ENCODE peak calls at places on chromosomes 11 and 22, in eight cellular contexts. I is neural progenitor cell, O is esophagus squamous epithelium, A is heart left ventricle, T is astrocyte of the spinal cord, F is AG04450, L is HFF-Myc, V is body of pancreas. K is an unnamed sample.

GRCh38 chr22:25508761-25509321 is 55.6 kb upstream of the GRK3 start:
- DNase-seq in V (no peak), O (no peak), I (no peak), F (no peak), L (no peak), A (no peak), T (no peak), K (no peak)

GRCh38 chr11:102664001-102664752 is 39.0 kb upstream of the MMP20 start:
- DNase-seq in T (no peak), V (no peak), F (no peak), O (no peak), L (no peak), I (peak), A (no peak), K (peak)

GRCh38 chr11:20729597-20730095 is 60.3 kb downstream of the NELL1 start:
- DNase-seq in F (no peak), T (no peak), V (peak), A (no peak), I (no peak), L (no peak), O (no peak), K (no peak)

GRCh38 chr11:27392715-27393114 is 29.7 kb upstream of the CCDC34 start:
- DNase-seq in T (peak), V (no peak), A (no peak), L (no peak), O (no peak), I (peak), F (peak), K (no peak)

GRCh38 chr11:20368441-20368840 is 4.9 kb downstream of the HTATIP2 start:
- DNase-seq in F (no peak), V (no peak), T (no peak), O (no peak), I (no peak), A (no peak), L (no peak), K (no peak)

GRCh38 chr11:76823481-76824028 is 37.2 kb upstream of the ACER3 start:
- DNase-seq in I (no peak), F (no peak), T (peak), O (no peak), V (peak), L (peak), A (no peak), K (peak)

GRCh38 chr11:111361874-111362273 is 17.2 kb downstream of the POU2AF1 start:
- DNase-seq in L (no peak), T (no peak), A (no peak), F (no peak), I (no peak), O (no peak), V (peak), K (no peak)

GRCh38 chr11:75509201-75509600 is 16.5 kb downstream of the GDPD5 start:
- DNase-seq in A (no peak), L (no peak), V (no peak), T (no peak), O (no peak), I (no peak), F (no peak), K (no peak)

GRCh38 chr11:126460417-126461095 is 105.1 kb downstream of the ST3GAL4 start:
- DNase-seq in V (peak), O (no peak), F (no peak), A (no peak), T (no peak), L (no peak), I (no peak), K (no peak)
- TF ChIP-seq CTCF in V (no peak), O (no peak), F (no peak), A (no peak), T (no peak), L (no peak), I (no peak), K (no peak)

GRCh38 chr22:22884010-22884887 is 3.4 kb upstream of the IGLL5 start:
- DNase-seq in I (peak), V (peak), T (peak), F (no peak), L (peak), A (peak), O (no peak), K (peak)
- TF ChIP-seq CTCF in I (peak), V (peak), T (peak), F (peak), L (peak), A (peak), O (peak), K (peak)

DNA sequence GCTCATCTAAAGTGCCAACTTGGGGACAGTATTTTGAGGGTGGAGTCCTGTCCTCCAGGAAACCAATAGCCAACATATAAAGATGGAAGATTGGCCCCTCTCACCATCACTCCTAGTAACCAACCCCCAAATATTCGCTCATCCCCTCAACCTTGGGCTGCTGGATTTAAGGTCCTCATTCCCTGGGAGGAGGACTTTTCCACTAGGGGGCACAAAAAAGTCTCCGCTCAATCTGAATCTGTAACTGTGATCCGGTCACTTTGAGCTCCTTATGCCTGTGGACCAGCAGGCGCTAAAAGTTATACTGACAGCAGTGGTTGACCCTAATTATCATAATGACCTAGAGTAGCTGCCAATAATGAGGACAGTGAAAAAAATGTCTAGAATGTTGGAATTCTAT is 20.5 kb upstream of the CLPB start:
- DNase-seq in O (no peak), V (no peak), A (no peak), I (peak), F (no peak), T (no peak), L (no peak), K (no peak)
- TF ChIP-seq CTCF in O (no peak), V (no peak), A (no peak), I (peak), F (peak), T (peak), L (peak), K (no peak)

DNA sequence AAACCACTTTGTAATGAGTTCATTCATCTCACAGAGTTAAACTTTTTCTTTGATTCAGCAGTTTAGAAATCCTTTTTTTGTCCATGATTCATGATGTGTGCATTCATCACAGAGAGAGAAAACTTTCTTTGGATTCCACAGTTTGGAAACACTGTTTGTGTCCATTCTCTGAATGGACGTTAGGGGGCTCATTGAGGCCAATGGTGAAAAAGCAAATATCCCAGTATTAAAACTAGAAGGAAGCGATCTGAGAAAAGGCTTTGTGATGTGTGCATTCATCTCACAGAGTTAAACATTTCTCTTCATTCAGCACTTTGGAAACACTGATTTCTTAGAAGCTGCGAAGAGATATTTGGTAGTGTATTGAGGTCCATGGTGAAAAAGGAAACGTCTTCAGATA is 155.6 kb upstream of the TRIM48 start:
- DNase-seq in V (no peak), L (no peak), O (no peak), A (no peak), F (no peak), I (no peak), T (no peak), K (no peak)
- TF ChIP-seq CTCF in V (no peak), L (no peak), O (no peak), A (no peak), F (no peak), I (no peak), T (no peak), K (no peak)

GRCh38 chr11:23954730-23955129 is 542.1 kb upstream of the LUZP2 start:
- DNase-seq in F (no peak), L (no peak), O (no peak), V (no peak), I (no peak), A (no peak), T (no peak), K (no peak)
- TF ChIP-seq CTCF in F (no peak), L (no peak), O (no peak), V (no peak), I (no peak), A (no peak), T (no peak), K (no peak)

GRCh38 chr22:46579751-46580449 is 40.3 kb upstream of the GRAMD4 start:
- DNase-seq in V (no peak), I (no peak), L (no peak), O (no peak), F (no peak), A (no peak), T (no peak), K (no peak)
- TF ChIP-seq CTCF in V (no peak), I (no peak), L (no peak), O (no peak), F (no peak), A (no peak), T (no peak), K (no peak)

K was measured in endothelial cell.